ENCODE peak calls at places on chromosomes 7 and 10, in eight cellular contexts. A, T, F, H, W, Q, G and C are unnamed samples.

GRCh38 chr10:12875100-12875499 is 126.4 kb downstream of the CCDC3 start:
- DNase-seq in A (no peak), Q (no peak), W (no peak), G (no peak), T (no peak), H (no peak), F (no peak), C (no peak)

GRCh38 chr10:124719213-124719851 is 24.8 kb downstream of the FAM53B start:
- DNase-seq in H (peak; percentile 87), W (no peak), G (no peak), Q (peak; percentile 71), T (peak; percentile 24), F (peak; percentile 84), A (no peak), C (no peak)

GRCh38 chr7:73610105-73610504 is 14.2 kb downstream of the MLXIPL start:
- DNase-seq in W (no peak), Q (no peak), T (no peak), H (no peak), F (no peak), A (no peak), G (no peak), C (no peak)

GRCh38 chr7:44288811-44289340 is 36.5 kb downstream of the CAMK2B start:
- DNase-seq in A (no peak), H (no peak), G (no peak), W (no peak), Q (no peak), F (no peak), T (no peak), C (no peak)

GRCh38 chr10:69425513-69426298 is 9.0 kb upstream of the TACR2 start:
- DNase-seq in F (no peak), T (no peak), W (peak; percentile 80), A (no peak), Q (no peak), H (no peak), G (no peak), C (no peak)

GRCh38 chr10:69362471-69362954 is 54.2 kb downstream of the TACR2 start:
- DNase-seq in G (no peak), T (no peak), F (peak; percentile 59), Q (no peak), A (no peak), H (no peak), W (no peak), C (no peak)

GRCh38 chr7:139560678-139561077 is 37.2 kb downstream of the CLEC2L start:
- DNase-seq in W (no peak), A (no peak), Q (no peak), G (no peak), H (no peak), F (no peak), T (peak; percentile 51), C (no peak)

GRCh38 chr7:4610768-4611467 is 71.2 kb upstream of the FOXK1 start:
- DNase-seq in G (no peak), Q (peak; percentile 87), W (peak; percentile 74), A (peak; percentile 73), T (peak; percentile 61), H (peak; percentile 39), F (peak; percentile 71), C (no peak)

GRCh38 chr7:156177396-156178055 is 365.3 kb upstream of the SHH start:
- DNase-seq in A (no peak), W (no peak), Q (no peak), T (no peak), G (no peak), H (no peak), F (no peak), C (no peak)

GRCh38 chr7:157816086-157816485 is 479.3 kb downstream of the DNAJB6 start:
- DNase-seq in G (no peak), Q (no peak), A (no peak), F (no peak), T (no peak), H (no peak), W (no peak), C (no peak)

GRCh38 chr10:114045738-114046458 is 2.2 kb downstream of the ADRB1 start:
- DNase-seq in T (no peak), H (no peak), Q (peak; percentile 9), A (no peak), G (no peak), W (no peak), F (no peak), C (no peak)

GRCh38 chr10:114044251-114045070 is 795 bp downstream of the ADRB1 start:
- DNase-seq in A (no peak), H (no peak), T (no peak), W (no peak), Q (peak; percentile 54), F (peak; percentile 10), G (no peak), C (no peak)

GRCh38 chr10:114042895-114043531 is 653 bp upstream of the ADRB1 start:
- DNase-seq in Q (peak; percentile 76), T (no peak), F (peak; percentile 39), W (no peak), G (no peak), H (no peak), A (peak; percentile 15), C (no peak)

GRCh38 chr10:114043532-114044250 is at the start of gene ADRB1:
- DNase-seq in F (peak; percentile 61), W (peak; percentile 28), A (peak; percentile 53), H (peak; percentile 26), G (no peak), Q (peak; percentile 87), T (peak; percentile 19), C (no peak)

DNA sequence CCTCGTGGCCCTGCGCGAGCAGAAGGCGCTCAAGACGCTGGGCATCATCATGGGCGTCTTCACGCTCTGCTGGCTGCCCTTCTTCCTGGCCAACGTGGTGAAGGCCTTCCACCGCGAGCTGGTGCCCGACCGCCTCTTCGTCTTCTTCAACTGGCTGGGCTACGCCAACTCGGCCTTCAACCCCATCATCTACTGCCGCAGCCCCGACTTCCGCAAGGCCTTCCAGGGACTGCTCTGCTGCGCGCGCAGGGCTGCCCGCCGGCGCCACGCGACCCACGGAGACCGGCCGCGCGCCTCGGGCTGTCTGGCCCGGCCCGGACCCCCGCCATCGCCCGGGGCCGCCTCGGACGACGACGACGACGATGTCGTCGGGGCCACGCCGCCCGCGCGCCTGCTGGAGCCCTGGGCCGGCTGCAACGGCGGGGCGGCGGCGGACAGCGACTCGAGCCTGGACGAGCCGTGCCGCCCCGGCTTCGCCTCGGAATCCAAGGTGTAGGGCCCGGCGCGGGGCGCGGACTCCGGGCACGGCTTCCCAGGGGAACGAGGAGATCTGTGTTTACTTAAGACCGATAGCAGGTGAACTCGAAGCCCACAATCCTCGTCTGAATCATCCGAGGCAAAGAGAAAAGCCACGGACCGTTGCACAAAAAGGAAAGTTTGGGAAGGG is 1.5 kb downstream of the ADRB1 start:
- DNase-seq in F (peak; percentile 22), Q (peak; percentile 62), W (no peak), G (no peak), A (no peak), T (no peak), H (no peak), C (no peak)
- TF ChIP-seq EZH2 in F (peak; percentile 49), Q (no peak), W (no peak), G (peak; percentile 63), A (no peak), T (no peak), H (no peak), C (no peak)

GRCh38 chr10:132540456-132540855 is 2.9 kb downstream of the INPP5A start:
- DNase-seq in H (no peak), W (no peak), A (no peak), T (no peak), Q (peak; percentile 38), F (peak; percentile 48), G (no peak), C (no peak)

GRCh38 chr10:132538790-132539421 is 1.3 kb downstream of the INPP5A start:
- DNase-seq in T (no peak), W (no peak), Q (no peak), H (no peak), A (no peak), G (no peak), F (no peak), C (no peak)

GRCh38 chr10:132539894-132540293 is 2.3 kb downstream of the INPP5A start:
- DNase-seq in T (no peak), Q (no peak), H (no peak), F (peak; percentile 54), A (no peak), G (no peak), W (no peak), C (no peak)

GRCh38 chr10:132538031-132538789 is 623 bp downstream of the INPP5A start:
- DNase-seq in A (no peak), Q (no peak), F (peak; percentile 9), W (no peak), G (no peak), H (no peak), T (no peak), C (no peak)

GRCh38 chr10:132539431-132539839 is 1.8 kb downstream of the INPP5A start:
- DNase-seq in G (no peak), F (no peak), W (no peak), A (no peak), Q (no peak), T (no peak), H (no peak), C (no peak)
- H3K4me3 ChIP-seq in G (no peak overlapping the region), F (no peak overlapping the region), W (peak overlapping the region; percentile 38), A (no peak overlapping the region), Q (no peak overlapping the region), T (no peak overlapping the region), H (peak overlapping the region; percentile 78), C (no peak overlapping the region)

DNA sequence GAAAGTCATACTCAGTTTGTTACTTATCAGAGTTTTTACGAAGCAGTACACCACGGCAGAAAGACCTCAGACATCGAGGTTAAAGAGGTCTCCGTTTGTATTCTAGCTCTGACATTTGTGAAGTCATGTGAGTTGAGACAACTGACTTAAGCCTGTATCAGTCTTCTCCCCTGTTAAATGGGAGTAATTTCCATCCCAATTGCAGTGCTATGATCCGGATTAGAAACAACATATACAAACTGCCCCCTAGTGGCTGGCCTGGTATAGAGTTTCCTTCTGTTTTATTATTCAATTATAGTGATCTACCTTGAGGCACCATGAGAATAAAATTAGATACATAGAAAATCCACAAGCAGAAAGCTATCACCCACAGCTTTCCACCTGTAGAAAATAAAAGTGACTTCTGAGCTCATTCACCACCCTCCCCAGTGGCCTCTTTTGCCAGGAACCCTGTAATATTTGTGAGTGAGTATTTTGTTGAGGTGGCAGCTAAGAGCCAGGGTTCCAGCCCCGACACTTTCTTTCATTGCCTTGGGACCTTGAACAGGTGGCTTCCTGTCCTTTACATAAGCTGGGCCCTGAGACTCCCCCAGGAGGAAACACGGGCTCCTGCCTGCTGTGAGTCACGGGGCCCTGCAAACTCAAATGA is 607.2 kb upstream of the MGMT start:
- DNase-seq in G (no peak), F (no peak), H (no peak), Q (peak; percentile 75), W (peak; percentile 24), A (peak; percentile 34), T (peak; percentile 38), C (no peak)
- TF ChIP-seq POLR2AphosphoS5 in G (no peak), F (no peak), H (no peak), Q (no peak), W (no peak), A (no peak), T (no peak), C (no peak)

DNA sequence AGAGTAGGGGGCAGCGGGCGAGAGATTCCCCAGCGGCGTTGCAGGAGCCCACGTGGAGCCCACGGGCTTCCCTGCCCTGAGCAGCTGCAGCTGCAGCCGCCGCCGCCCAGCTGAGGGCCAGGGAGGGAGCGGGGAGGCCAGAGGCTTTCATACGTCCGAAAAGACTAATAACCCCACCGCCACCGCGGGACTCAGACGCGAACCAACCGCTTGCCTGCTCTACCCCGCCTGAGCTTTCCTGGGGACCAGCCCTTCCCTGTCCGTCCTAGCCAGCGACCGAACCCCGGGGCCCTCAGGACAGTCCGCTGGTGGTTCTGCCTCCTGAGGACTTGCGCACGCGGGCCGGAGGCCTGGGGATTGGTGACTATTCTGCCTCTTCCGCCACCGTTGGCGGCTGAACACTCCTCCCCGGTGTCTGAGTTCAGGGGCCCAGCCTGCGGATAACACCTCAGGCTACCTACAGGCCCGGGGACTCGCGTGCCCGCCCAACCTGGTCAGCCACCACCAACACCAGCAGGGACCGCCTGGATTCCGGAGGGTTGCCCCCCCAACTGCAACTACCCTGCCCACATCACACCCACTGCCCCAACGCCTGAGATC is 18.4 kb downstream of the IFT22 start:
- DNase-seq in H (no peak), A (no peak), T (no peak), Q (peak; percentile 66), W (no peak), F (no peak), G (no peak), C (no peak)
- TF ChIP-seq EZH2 in H (no peak), A (no peak), T (no peak), Q (no peak), W (no peak), F (peak; percentile 84), G (no peak), C (no peak)